ENCODE peak calls at places on chromosomes 11 and 22, in seven cellular contexts. Y, W, U, C, K, B and G are unnamed samples.

GRCh38 chr22:37331034-37331428 is 48.7 kb downstream of the CYTH4 start:
- DNase-seq in Y (no peak), W (peak), U (peak), C (no peak), K (no peak), B (peak), G (no peak)

GRCh38 chr11:64407630-64408029 is 48.7 kb downstream of the RPS6KA4 start:
- DNase-seq in Y (no peak), W (no peak), U (no peak), C (no peak), K (no peak), B (no peak), G (no peak)

GRCh38 chr11:19673924-19674390 is 38.7 kb upstream of the NAV2 start:
- DNase-seq in Y (peak), W (peak), U (no peak), C (no peak), K (no peak), B (no peak), G (no peak)

GRCh38 chr11:109304159-109304558 is 117.8 kb upstream of the C11orf87 start:
- DNase-seq in Y (no peak), W (peak), U (no peak), C (no peak), K (no peak), B (peak), G (no peak)

GRCh38 chr11:95931916-95932315 is 8.0 kb upstream of the MTMR2 start:
- DNase-seq in Y (no peak), W (no peak), U (no peak), C (no peak), K (no peak), B (no peak), G (no peak)

GRCh38 chr11:47590026-47590861 is 3.8 kb downstream of the FAM180B start:
- DNase-seq in Y (no peak), W (no peak), U (no peak), C (no peak), K (no peak), B (no peak), G (no peak)

GRCh38 chr11:132941024-132941646 is 591.2 kb downstream of the OPCML start:
- DNase-seq in Y (peak), W (peak), U (peak), C (no peak), K (peak), B (peak), G (no peak)

GRCh38 chr22:32708835-32709234 is 92.7 kb upstream of the TIMP3 start:
- DNase-seq in Y (no peak), W (peak), U (no peak), C (no peak), K (no peak), B (no peak), G (no peak)

GRCh38 chr11:87819141-87819540 is 356.1 kb downstream of the RAB38 start:
- DNase-seq in Y (no peak), W (peak), U (no peak), C (no peak), K (no peak), B (peak), G (no peak)

GRCh38 chr11:133835258-133836075 is 9.8 kb downstream of the SPATA19 start:
- DNase-seq in Y (peak), W (peak), U (peak), C (no peak), K (peak), B (peak), G (peak)

GRCh38 chr11:101082813-101083212 is 46.8 kb downstream of the PGR start:
- DNase-seq in Y (no peak), W (no peak), U (no peak), C (no peak), K (no peak), B (no peak), G (no peak)

GRCh38 chr11:107951105-107951504 is 22.9 kb downstream of the RAB39A start:
- DNase-seq in Y (no peak), W (no peak), U (no peak), C (no peak), K (no peak), B (no peak), G (no peak)